ENCODE peak calls at places on chromosomes 11 and 22, in five cellular contexts. One of them, this sample, is unnamed. For H3K79me2 and H4K20me1, the result is how much of the 10 kb centered on the place peaks cover.

GRCh38 chr22:30328466-30329049 is 1.8 kb upstream of the TBC1D10A start:
- DNase-seq in neural progenitor cell: no peak
- DNase-seq in K562: no peak
- DNase-seq in HCT116: no peak
- DNase-seq in endothelial cell of umbilical vein: no peak
- DNase-seq in this sample: no peak

GRCh38 chr11:22342599-22343138 is 4.5 kb downstream of the SLC17A6 start:
- DNase-seq in neural progenitor cell: peak
- DNase-seq in K562: no peak
- DNase-seq in HCT116: no peak
- DNase-seq in endothelial cell of umbilical vein: no peak
- DNase-seq in this sample: no peak

GRCh38 chr22:44097263-44098020 is 73.3 kb downstream of the PARVB start:
- DNase-seq in neural progenitor cell: no peak
- DNase-seq in K562: no peak
- DNase-seq in HCT116: no peak
- DNase-seq in endothelial cell of umbilical vein: no peak
- DNase-seq in this sample: no peak

GRCh38 chr11:130826572-130826971 is 89.7 kb downstream of the SNX19 start:
- DNase-seq in neural progenitor cell: no peak
- DNase-seq in K562: no peak
- DNase-seq in HCT116: no peak
- DNase-seq in endothelial cell of umbilical vein: no peak
- DNase-seq in this sample: no peak

GRCh38 chr11:72426054-72426757 is 8.1 kb downstream of the CLPB start:
- DNase-seq in neural progenitor cell: no peak
- DNase-seq in K562: no peak
- DNase-seq in HCT116: no peak
- DNase-seq in endothelial cell of umbilical vein: no peak
- DNase-seq in this sample: no peak

GRCh38 chr22:43039800-43040199 is 24.9 kb upstream of the PACSIN2 start:
- DNase-seq in neural progenitor cell: no peak
- DNase-seq in K562: no peak
- DNase-seq in HCT116: no peak
- DNase-seq in endothelial cell of umbilical vein: no peak
- DNase-seq in this sample: no peak

GRCh38 chr11:3962406-3962840 is 107.0 kb downstream of the STIM1 start:
- DNase-seq in neural progenitor cell: no peak
- DNase-seq in K562: no peak
- DNase-seq in HCT116: no peak
- DNase-seq in endothelial cell of umbilical vein: peak
- DNase-seq in this sample: no peak

GRCh38 chr22:25853902-25854301 is 111.9 kb downstream of the MYO18B start:
- DNase-seq in neural progenitor cell: peak
- DNase-seq in K562: peak
- DNase-seq in HCT116: peak
- DNase-seq in endothelial cell of umbilical vein: no peak
- DNase-seq in this sample: no peak

GRCh38 chr11:74694536-74694935 is 36.7 kb downstream of the CHRDL2 start:
- DNase-seq in neural progenitor cell: no peak
- DNase-seq in K562: no peak
- DNase-seq in HCT116: no peak
- DNase-seq in endothelial cell of umbilical vein: no peak
- DNase-seq in this sample: no peak

GRCh38 chr11:87290304-87290922 is 252.7 kb downstream of the TMEM135 start:
- DNase-seq in neural progenitor cell: peak
- DNase-seq in K562: peak
- DNase-seq in HCT116: peak
- DNase-seq in endothelial cell of umbilical vein: peak
- DNase-seq in this sample: peak

GRCh38 chr22:33893486-33893885 is 26.8 kb downstream of the LARGE1 start:
- DNase-seq in neural progenitor cell: no peak
- DNase-seq in K562: no peak
- DNase-seq in HCT116: no peak
- DNase-seq in endothelial cell of umbilical vein: no peak
- DNase-seq in this sample: no peak

GRCh38 chr22:33891455-33891854 is 28.8 kb downstream of the LARGE1 start:
- DNase-seq in neural progenitor cell: no peak
- DNase-seq in K562: no peak
- DNase-seq in HCT116: no peak
- DNase-seq in endothelial cell of umbilical vein: no peak
- DNase-seq in this sample: no peak

GRCh38 chr22:33894036-33894435 is 26.2 kb downstream of the LARGE1 start:
- DNase-seq in neural progenitor cell: no peak
- DNase-seq in K562: no peak
- DNase-seq in HCT116: no peak
- DNase-seq in endothelial cell of umbilical vein: no peak
- DNase-seq in this sample: no peak

GRCh38 chr22:33889748-33890147 is 30.5 kb downstream of the LARGE1 start:
- DNase-seq in neural progenitor cell: no peak
- DNase-seq in K562: no peak
- DNase-seq in HCT116: no peak
- DNase-seq in endothelial cell of umbilical vein: no peak
- DNase-seq in this sample: no peak

GRCh38 chr22:33891992-33892391 is 28.3 kb downstream of the LARGE1 start:
- DNase-seq in neural progenitor cell: no peak
- DNase-seq in K562: no peak
- DNase-seq in HCT116: no peak
- DNase-seq in endothelial cell of umbilical vein: no peak
- DNase-seq in this sample: no peak
- H3K4me2 ChIP-seq in neural progenitor cell: no peak
- H3K4me2 ChIP-seq in K562: no peak
- H3K4me2 ChIP-seq in HCT116: no peak
- H3K4me2 ChIP-seq in endothelial cell of umbilical vein: no peak
- H3K4me2 ChIP-seq in this sample: no peak

GRCh38 chr22:21613553-21614233 is 16.1 kb downstream of the YDJC start:
- DNase-seq in neural progenitor cell: no peak
- DNase-seq in K562: no peak
- DNase-seq in HCT116: no peak
- DNase-seq in endothelial cell of umbilical vein: no peak
- DNase-seq in this sample: no peak

GRCh38 chr22:21611210-21611977 is 18.4 kb downstream of the YDJC start:
- DNase-seq in neural progenitor cell: no peak
- DNase-seq in K562: no peak
- DNase-seq in HCT116: no peak
- DNase-seq in endothelial cell of umbilical vein: no peak
- DNase-seq in this sample: no peak

GRCh38 chr22:21615731-21616130 is 14.1 kb downstream of the YDJC start:
- DNase-seq in neural progenitor cell: no peak
- DNase-seq in K562: no peak
- DNase-seq in HCT116: no peak
- DNase-seq in endothelial cell of umbilical vein: no peak
- DNase-seq in this sample: no peak

DNA sequence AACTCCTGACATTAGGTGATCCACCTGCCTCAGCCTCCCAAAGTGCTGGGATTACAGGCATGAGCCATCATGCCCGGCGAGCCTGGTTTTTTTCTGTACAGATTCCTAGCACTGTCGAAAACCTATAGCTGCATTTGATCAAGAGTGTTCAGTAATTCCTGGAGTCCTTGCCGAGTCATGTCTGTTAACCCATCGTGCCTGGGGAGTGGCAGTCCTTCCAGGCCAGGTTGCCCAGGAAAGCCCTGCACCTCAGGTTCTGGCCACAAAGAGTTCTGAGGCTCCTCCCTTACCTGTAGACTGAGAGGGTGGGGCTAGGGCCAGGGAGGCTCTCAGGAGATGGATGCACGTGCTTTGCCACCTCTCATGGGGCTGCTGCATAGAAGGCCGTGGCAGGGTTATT is 17.0 kb downstream of the YDJC start:
- DNase-seq in neural progenitor cell: no peak
- DNase-seq in K562: peak
- DNase-seq in HCT116: no peak
- DNase-seq in endothelial cell of umbilical vein: no peak
- DNase-seq in this sample: no peak
- H3K79me2 ChIP-seq in neural progenitor cell: half or more
- H3K79me2 ChIP-seq in K562: half or more
- H3K79me2 ChIP-seq in HCT116: half or more
- H3K79me2 ChIP-seq in endothelial cell of umbilical vein: half or more
- H3K79me2 ChIP-seq in this sample: half or more

GRCh38 chr22:47367993-47368945 is 605.8 kb downstream of the TBC1D22A start:
- DNase-seq in neural progenitor cell: no peak
- DNase-seq in K562: no peak
- DNase-seq in HCT116: no peak
- DNase-seq in endothelial cell of umbilical vein: no peak
- DNase-seq in this sample: no peak

GRCh38 chr22:47369431-47370015 is 607.1 kb downstream of the TBC1D22A start:
- DNase-seq in neural progenitor cell: no peak
- DNase-seq in K562: no peak
- DNase-seq in HCT116: no peak
- DNase-seq in endothelial cell of umbilical vein: no peak
- DNase-seq in this sample: no peak

GRCh38 chr22:47369020-47369419 is 606.6 kb downstream of the TBC1D22A start:
- DNase-seq in neural progenitor cell: no peak
- DNase-seq in K562: no peak
- DNase-seq in HCT116: no peak
- DNase-seq in endothelial cell of umbilical vein: no peak
- DNase-seq in this sample: no peak

GRCh38 chr22:47367107-47367690 is 604.7 kb downstream of the TBC1D22A start:
- DNase-seq in neural progenitor cell: no peak
- DNase-seq in K562: no peak
- DNase-seq in HCT116: no peak
- DNase-seq in endothelial cell of umbilical vein: no peak
- DNase-seq in this sample: no peak

GRCh38 chr22:47366026-47366767 is 603.7 kb downstream of the TBC1D22A start:
- DNase-seq in neural progenitor cell: no peak
- DNase-seq in K562: no peak
- DNase-seq in HCT116: no peak
- DNase-seq in endothelial cell of umbilical vein: no peak
- DNase-seq in this sample: no peak
- H4K20me1 ChIP-seq in neural progenitor cell: under half
- H4K20me1 ChIP-seq in K562: under half
- H4K20me1 ChIP-seq in HCT116: under half
- H4K20me1 ChIP-seq in endothelial cell of umbilical vein: under half
- H4K20me1 ChIP-seq in this sample: under half

GRCh38 chr11:14446701-14447169 is 52.9 kb downstream of the COPB1 start:
- DNase-seq in neural progenitor cell: no peak
- DNase-seq in K562: no peak
- DNase-seq in HCT116: no peak
- DNase-seq in endothelial cell of umbilical vein: peak
- DNase-seq in this sample: no peak

GRCh38 chr11:14448229-14448628 is 51.4 kb downstream of the COPB1 start:
- DNase-seq in neural progenitor cell: no peak
- DNase-seq in K562: no peak
- DNase-seq in HCT116: no peak
- DNase-seq in endothelial cell of umbilical vein: no peak
- DNase-seq in this sample: no peak

GRCh38 chr11:14451825-14452224 is 47.8 kb downstream of the COPB1 start:
- DNase-seq in neural progenitor cell: no peak
- DNase-seq in K562: no peak
- DNase-seq in HCT116: no peak
- DNase-seq in endothelial cell of umbilical vein: no peak
- DNase-seq in this sample: no peak

GRCh38 chr11:14445542-14446530 is 53.8 kb downstream of the COPB1 start:
- DNase-seq in neural progenitor cell: no peak
- DNase-seq in K562: no peak
- DNase-seq in HCT116: no peak
- DNase-seq in endothelial cell of umbilical vein: peak
- DNase-seq in this sample: no peak

GRCh38 chr11:14449302-14449714 is 50.3 kb downstream of the COPB1 start:
- DNase-seq in neural progenitor cell: no peak
- DNase-seq in K562: no peak
- DNase-seq in HCT116: no peak
- DNase-seq in endothelial cell of umbilical vein: no peak
- DNase-seq in this sample: no peak
- H3K4me2 ChIP-seq in neural progenitor cell: no peak
- H3K4me2 ChIP-seq in K562: no peak
- H3K4me2 ChIP-seq in HCT116: no peak
- H3K4me2 ChIP-seq in endothelial cell of umbilical vein: no peak
- H3K4me2 ChIP-seq in this sample: no peak

GRCh38 chr11:122103366-122103765 is 12.6 kb downstream of the BLID start:
- DNase-seq in neural progenitor cell: no peak
- DNase-seq in K562: no peak
- DNase-seq in HCT116: no peak
- DNase-seq in endothelial cell of umbilical vein: no peak
- DNase-seq in this sample: no peak
- H3K79me2 ChIP-seq in neural progenitor cell: under half
- H3K79me2 ChIP-seq in K562: under half
- H3K79me2 ChIP-seq in HCT116: half or more
- H3K79me2 ChIP-seq in endothelial cell of umbilical vein: half or more
- H3K79me2 ChIP-seq in this sample: under half